ENCODE peak calls at places on chromosomes 13 and 19, in nine cellular contexts. E is tibial nerve, P is upper lobe of left lung, S is transverse colon, Y is A549, R is endothelial cell of umbilical vein, Z is body of pancreas, L is heart left ventricle, B is adrenal gland. A is an unnamed sample.

GRCh38 chr13:43472980-43473379 is 313.8 kb downstream of the ENOX1 start:
- DNase-seq in E (no peak), P (no peak), S (no peak), Y (no peak), R (no peak), Z (no peak), L (no peak), B (no peak), A (no peak)

GRCh38 chr13:46572758-46573384 is 19.9 kb downstream of the LRCH1 start:
- DNase-seq in E (no peak), P (no peak), S (no peak), Y (no peak), R (no peak), Z (no peak), L (no peak), B (no peak), A (no peak)

GRCh38 chr19:55452381-55453325 is 8.8 kb downstream of the ISOC2 start:
- DNase-seq in E (peak), P (peak), S (peak), Y (peak), R (peak), Z (peak), L (peak), B (peak), A (no peak)

GRCh38 chr19:53160350-53160749 is 1.5 kb upstream of the ZNF347 start:
- DNase-seq in E (no peak), P (no peak), S (no peak), Y (no peak), R (no peak), Z (no peak), L (no peak), B (no peak), A (no peak)

GRCh38 chr19:6064016-6064702 is 46.1 kb downstream of the RFX2 start:
- DNase-seq in E (no peak), P (no peak), S (peak), Y (no peak), R (no peak), Z (no peak), L (no peak), B (peak), A (peak)

GRCh38 chr19:18629166-18630088 is 7.4 kb upstream of the KLHL26 start:
- DNase-seq in E (peak), P (no peak), S (no peak), Y (no peak), R (no peak), Z (peak), L (no peak), B (peak), A (no peak)

GRCh38 chr19:17109962-17110598 is 34.5 kb downstream of the MYO9B start:
- DNase-seq in E (peak), P (peak), S (peak), Y (no peak), R (no peak), Z (no peak), L (peak), B (peak), A (peak)

GRCh38 chr19:6101291-6101690 is 9.0 kb downstream of the RFX2 start:
- DNase-seq in E (no peak), P (no peak), S (no peak), Y (no peak), R (no peak), Z (no peak), L (no peak), B (no peak), A (no peak)

GRCh38 chr13:106350208-106350607 is 185.3 kb downstream of the EFNB2 start:
- DNase-seq in E (no peak), P (no peak), S (peak), Y (no peak), R (no peak), Z (no peak), L (no peak), B (no peak), A (no peak)

GRCh38 chr19:48994035-48994386 is 324 bp downstream of the RUVBL2 start:
- DNase-seq in E (no peak), P (no peak), S (no peak), Y (no peak), R (no peak), Z (no peak), L (no peak), B (no peak), A (no peak)

GRCh38 chr13:63287926-63288325 is 1872.3 kb upstream of the PCDH20 start:
- DNase-seq in E (no peak), P (no peak), S (no peak), Y (no peak), R (no peak), Z (no peak), L (no peak), B (no peak), A (no peak)

GRCh38 chr19:6530385-6531162 is at the start of gene TNFSF9:
- DNase-seq in E (peak), P (peak), S (peak), Y (peak), R (peak), Z (peak), L (peak), B (peak), A (peak)

GRCh38 chr13:80508031-80508430 is 167.1 kb upstream of the SPRY2 start:
- DNase-seq in E (no peak), P (no peak), S (no peak), Y (no peak), R (no peak), Z (no peak), L (no peak), B (no peak), A (no peak)

GRCh38 chr13:49855930-49856329 is 63.4 kb upstream of the KPNA3 start:
- DNase-seq in E (no peak), P (no peak), S (no peak), Y (no peak), R (no peak), Z (no peak), L (no peak), B (no peak), A (no peak)

GRCh38 chr19:27779953-27780352 is 1433.0 kb downstream of the UQCRFS1 start:
- DNase-seq in E (no peak), P (no peak), S (no peak), Y (no peak), R (no peak), Z (no peak), L (no peak), B (no peak), A (no peak)

GRCh38 chr19:44808463-44809371 is at the start of gene BCAM:
- DNase-seq in E (peak), P (peak), S (peak), Y (peak), R (peak), Z (peak), L (peak), B (peak), A (peak)

GRCh38 chr19:20066861-20067260 is 10.9 kb upstream of the ZNF90 start:
- DNase-seq in E (no peak), P (no peak), S (no peak), Y (no peak), R (no peak), Z (no peak), L (no peak), B (no peak), A (no peak)

GRCh38 chr19:12611361-12611699 is 610 bp downstream of the ZNF791 start:
- DNase-seq in E (peak), P (no peak), S (peak), Y (peak), R (peak), Z (peak), L (peak), B (peak), A (peak)

GRCh38 chr19:41413947-41414346 is 13.2 kb downstream of the B3GNT8 start:
- DNase-seq in E (no peak), P (no peak), S (no peak), Y (no peak), R (no peak), Z (no peak), L (no peak), B (no peak), A (no peak)

GRCh38 chr19:45753548-45753947 is 15.5 kb downstream of the SIX5 start:
- DNase-seq in E (no peak), P (no peak), S (no peak), Y (no peak), R (no peak), Z (no peak), L (no peak), B (no peak), A (no peak)

GRCh38 chr13:76828316-76828741 is 57.9 kb downstream of the KCTD12 start:
- DNase-seq in E (no peak), P (no peak), S (no peak), Y (no peak), R (no peak), Z (no peak), L (no peak), B (no peak), A (no peak)

GRCh38 chr13:96238861-96239260 is 149.0 kb downstream of the HS6ST3 start:
- DNase-seq in E (no peak), P (no peak), S (no peak), Y (no peak), R (no peak), Z (no peak), L (no peak), B (no peak), A (no peak)

GRCh38 chr13:47708386-47708785 is 292.7 kb downstream of the SUCLA2 start:
- DNase-seq in E (no peak), P (no peak), S (no peak), Y (no peak), R (no peak), Z (no peak), L (no peak), B (no peak), A (no peak)

GRCh38 chr13:39417643-39418042 is 185.3 kb downstream of the LHFPL6 start:
- DNase-seq in E (no peak), P (peak), S (no peak), Y (no peak), R (peak), Z (no peak), L (peak), B (no peak), A (no peak)

GRCh38 chr19:48102870-48103751 is 7.5 kb downstream of the PLA2G4C start:
- DNase-seq in E (no peak), P (no peak), S (peak), Y (peak), R (peak), Z (no peak), L (no peak), B (no peak), A (no peak)

GRCh38 chr19:34173145-34173956 is 1.0 kb downstream of the LSM14A start:
- DNase-seq in E (peak), P (no peak), S (peak), Y (peak), R (peak), Z (peak), L (peak), B (peak), A (peak)

GRCh38 chr13:27622102-27622820 is 569 bp downstream of the POLR1D start:
- DNase-seq in E (peak), P (no peak), S (peak), Y (no peak), R (peak), Z (no peak), L (no peak), B (peak), A (no peak)

GRCh38 chr19:19461306-19461670 is 54.1 kb downstream of the TSSK6 start:
- DNase-seq in E (no peak), P (no peak), S (no peak), Y (no peak), R (no peak), Z (no peak), L (no peak), B (no peak), A (no peak)

GRCh38 chr19:30253581-30253996 is 118.6 kb upstream of the ZNF536 start:
- DNase-seq in E (no peak), P (peak), S (no peak), Y (no peak), R (no peak), Z (no peak), L (no peak), B (peak), A (no peak)

GRCh38 chr13:58960909-58961308 is 1202.8 kb downstream of the DIAPH3 start:
- DNase-seq in E (no peak), P (no peak), S (no peak), Y (no peak), R (peak), Z (no peak), L (no peak), B (no peak), A (no peak)
- TF ChIP-seq CTCF in E (no peak), P (no peak), S (no peak), Y (no peak), R (no peak), Z (no peak), L (no peak), B (no peak), A (no peak)

GRCh38 chr19:50312967-50313811 is 16.0 kb downstream of the KCNC3 start:
- DNase-seq in E (no peak), P (no peak), S (no peak), Y (no peak), R (no peak), Z (no peak), L (no peak), B (no peak), A (no peak)
- TF ChIP-seq POLR2A in E (no peak), P (no peak), S (no peak), Y (no peak), R (no peak), Z (no peak), L (no peak), B (no peak), A (no peak)

DNA sequence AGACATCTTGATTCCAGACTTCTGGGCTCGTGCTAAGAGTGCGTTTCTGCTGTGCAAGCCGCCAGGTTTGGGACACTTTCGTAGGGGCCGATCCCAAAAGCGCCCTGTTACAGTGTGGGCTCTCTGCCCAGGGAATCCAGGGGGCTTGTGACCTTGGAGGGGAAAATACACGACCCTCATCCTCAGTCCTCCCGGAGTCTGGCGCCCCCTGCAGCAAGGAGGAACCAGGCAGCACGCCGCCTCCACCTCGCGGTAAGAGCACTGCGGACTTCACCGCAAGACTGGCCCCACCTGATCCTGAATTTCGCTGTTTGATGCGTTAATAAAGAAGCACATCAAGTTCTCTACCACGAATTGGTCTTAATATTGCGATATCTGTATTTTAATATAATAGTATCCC is 5.2 kb downstream of the POLRMT start:
- DNase-seq in E (no peak), P (no peak), S (no peak), Y (no peak), R (no peak), Z (no peak), L (no peak), B (no peak), A (no peak)
- TF ChIP-seq CTCF in E (no peak), P (no peak), S (peak), Y (peak), R (peak), Z (no peak), L (peak), B (peak), A (no peak)

DNA sequence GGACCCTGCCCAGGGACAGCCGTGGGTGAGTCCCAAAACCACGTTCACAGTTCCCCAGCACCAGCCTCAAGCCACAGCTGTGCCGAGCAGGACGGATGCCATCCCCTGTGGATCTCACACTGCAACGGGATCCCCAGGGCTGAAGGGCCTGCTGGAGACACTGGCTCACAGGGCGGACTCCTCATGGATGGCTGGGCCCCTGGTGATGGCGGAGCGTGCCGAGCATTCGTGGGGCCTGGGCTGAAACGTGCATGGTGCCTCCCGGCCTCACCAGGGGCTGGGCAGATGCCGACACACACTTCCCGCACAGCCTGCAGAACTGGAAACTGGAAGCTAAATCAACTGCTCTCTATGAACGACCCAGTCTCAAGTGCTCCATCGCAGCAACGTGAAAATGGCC is 9.6 kb downstream of the RNF126 start:
- DNase-seq in E (no peak), P (peak), S (no peak), Y (no peak), R (no peak), Z (no peak), L (no peak), B (no peak), A (no peak)
- TF ChIP-seq POLR2A in E (no peak), P (no peak), S (no peak), Y (no peak), R (no peak), Z (no peak), L (no peak), B (no peak), A (no peak)

GRCh38 chr19:37309834-37310575 is 60.9 kb upstream of the ZNF527 start:
- DNase-seq in E (no peak), P (no peak), S (no peak), Y (no peak), R (no peak), Z (no peak), L (no peak), B (no peak), A (no peak)
- TF ChIP-seq CTCF in E (no peak), P (no peak), S (no peak), Y (no peak), R (no peak), Z (no peak), L (peak), B (no peak), A (no peak)

GRCh38 chr19:54186934-54187381 is 2.4 kb downstream of the MBOAT7 start:
- DNase-seq in E (no peak), P (no peak), S (peak), Y (no peak), R (no peak), Z (peak), L (no peak), B (peak), A (no peak)
- TF ChIP-seq POLR2A in E (no peak), P (no peak), S (peak), Y (no peak), R (no peak), Z (peak), L (no peak), B (peak), A (no peak)

DNA sequence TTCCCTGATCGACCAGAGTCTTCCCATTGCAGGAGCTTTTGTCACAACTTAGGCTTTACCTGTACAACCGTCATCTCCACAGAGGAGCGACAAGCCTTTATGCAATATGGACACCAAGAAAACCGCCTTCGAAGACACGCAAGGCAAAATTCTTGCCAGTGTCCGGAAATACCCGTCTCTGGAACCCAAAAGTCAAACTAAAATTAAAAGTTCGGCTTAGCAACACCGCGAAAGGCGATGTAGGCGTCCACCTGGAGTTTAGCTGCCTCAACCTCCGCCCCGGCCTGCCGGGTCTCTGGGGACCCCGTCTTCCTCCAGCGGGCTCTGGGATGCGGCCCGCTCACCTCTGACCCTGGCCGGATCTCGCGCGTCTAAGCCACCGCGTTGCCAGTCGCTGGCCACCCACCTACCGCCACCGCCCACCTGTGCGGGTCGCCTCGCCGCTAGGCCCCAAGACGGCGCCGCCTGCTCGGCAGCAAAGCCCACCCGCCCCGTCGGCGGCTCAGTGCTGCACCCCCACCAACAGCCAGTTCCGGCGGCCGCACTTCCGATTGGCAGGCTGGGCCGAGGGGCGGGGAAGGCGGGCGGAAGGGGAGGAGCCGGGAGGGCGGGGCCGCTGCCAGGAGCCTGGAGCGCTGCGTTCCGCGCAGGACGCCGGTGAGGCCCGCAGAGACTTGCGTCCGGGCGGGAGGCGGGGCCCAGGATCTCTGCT is at the start of gene SUPT20H:
- DNase-seq in E (peak), P (peak), S (peak), Y (peak), R (peak), Z (peak), L (peak), B (peak), A (peak)
- TF ChIP-seq CTCF in E (no peak), P (no peak), S (no peak), Y (no peak), R (no peak), Z (no peak), L (no peak), B (no peak), A (no peak)

DNA sequence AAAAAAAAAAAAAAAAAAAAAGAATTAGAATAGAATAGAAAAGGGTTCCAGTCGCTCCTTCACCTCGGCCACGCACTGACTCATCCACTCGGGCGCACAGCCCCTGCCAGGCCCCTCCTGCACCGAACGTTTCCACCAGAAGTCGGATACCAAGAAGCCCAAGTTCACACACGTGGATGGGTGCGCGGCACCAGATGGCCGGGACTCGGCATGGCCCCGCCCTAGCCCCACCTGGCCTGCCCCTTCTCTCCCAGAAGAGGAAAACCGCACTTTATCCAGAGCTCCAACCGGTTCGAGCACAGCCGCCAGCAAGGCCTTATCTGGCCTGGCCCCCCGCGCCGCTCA is 5.9 kb downstream of the PRR36 start:
- DNase-seq in E (no peak), P (no peak), S (no peak), Y (no peak), R (no peak), Z (no peak), L (no peak), B (peak), A (no peak)
- TF ChIP-seq POLR2A in E (no peak), P (no peak), S (no peak), Y (no peak), R (no peak), Z (no peak), L (no peak), B (no peak), A (no peak)

GRCh38 chr13:59609421-59609820 is 554.3 kb downstream of the DIAPH3 start:
- DNase-seq in E (no peak), P (no peak), S (no peak), Y (no peak), R (no peak), Z (no peak), L (no peak), B (no peak), A (no peak)

GRCh38 chr13:59607780-59608233 is 555.9 kb downstream of the DIAPH3 start:
- DNase-seq in E (no peak), P (no peak), S (no peak), Y (no peak), R (no peak), Z (no peak), L (no peak), B (no peak), A (no peak)

GRCh38 chr13:59603646-59604045 is 560.1 kb downstream of the DIAPH3 start:
- DNase-seq in E (no peak), P (no peak), S (no peak), Y (no peak), R (no peak), Z (no peak), L (no peak), B (no peak), A (no peak)

GRCh38 chr13:59601993-59602392 is 561.7 kb downstream of the DIAPH3 start:
- DNase-seq in E (no peak), P (no peak), S (no peak), Y (no peak), R (no peak), Z (no peak), L (no peak), B (no peak), A (no peak)

GRCh38 chr13:59607172-59607571 is 556.6 kb downstream of the DIAPH3 start:
- DNase-seq in E (no peak), P (no peak), S (no peak), Y (no peak), R (no peak), Z (no peak), L (no peak), B (no peak), A (no peak)
- TF ChIP-seq CTCF in E (no peak), P (no peak), S (no peak), Y (no peak), R (no peak), Z (no peak), L (no peak), B (no peak), A (no peak)

GRCh38 chr19:43774103-43774939 is 6.5 kb downstream of the KCNN4 start:
- DNase-seq in E (peak), P (peak), S (peak), Y (no peak), R (peak), Z (peak), L (peak), B (peak), A (peak)
- TF ChIP-seq POLR2A in E (no peak), P (no peak), S (no peak), Y (no peak), R (no peak), Z (no peak), L (no peak), B (no peak), A (no peak)

A was measured in right lobe of liver.